ENCODE peak calls at places on chromosome 21, in six cellular contexts. U, S, Z, J, O and Y are unnamed samples.

GRCh38 chr21:45289655-45290515 is 2.2 kb upstream of the POFUT2 start:
- DNase-seq in S (peak; percentile 3), U (no peak), J (peak; percentile 42), O (peak; percentile 39), Z (peak; percentile 54), Y (no peak)

GRCh38 chr21:46605759-46606426 is 1.0 kb upstream of the S100B start:
- DNase-seq in Z (no peak), O (no peak), J (no peak), S (peak; percentile 23), U (peak; percentile 76), Y (peak; percentile 44)

GRCh38 chr21:43916691-43917514 is 51.9 kb downstream of the AGPAT3 start:
- DNase-seq in Z (peak; percentile 6), J (no peak), O (peak; percentile 35), U (peak; percentile 64), S (no peak), Y (peak; percentile 57)

GRCh38 chr21:34367320-34367935 is 3.6 kb downstream of the KCNE2 start:
- DNase-seq in J (peak; percentile 74), Z (no peak), U (no peak), S (no peak), O (peak; percentile 74), Y (peak; percentile 25)

GRCh38 chr21:17491716-17492414 is 21.0 kb upstream of the CXADR start:
- DNase-seq in O (peak; percentile 98), Z (no peak), J (peak; percentile 56), S (peak; percentile 13), U (no peak), Y (no peak)

GRCh38 chr21:46345861-46346260 is 21.9 kb downstream of the PCNT start:
- DNase-seq in O (no peak), S (no peak), U (no peak), Z (no peak), J (no peak), Y (no peak)

GRCh38 chr21:45041351-45041805 is 33.0 kb upstream of the ADARB1 start:
- DNase-seq in J (no peak), Z (peak; percentile 97), S (no peak), U (peak; percentile 76), O (peak; percentile 88), Y (no peak)

GRCh38 chr21:18117116-18117515 is 127.5 kb upstream of the CHODL start:
- DNase-seq in Z (no peak), S (no peak), O (no peak), J (no peak), U (no peak), Y (no peak)

GRCh38 chr21:43697758-43698643 is 20.9 kb upstream of the PDXK start:
- DNase-seq in O (peak; percentile 27), J (no peak), U (no peak), Z (no peak), S (no peak), Y (no peak)

GRCh38 chr21:38569733-38570132 is 71.5 kb upstream of the ERG start:
- DNase-seq in Z (no peak), J (no peak), O (no peak), U (no peak), S (no peak), Y (no peak)

GRCh38 chr21:34704119-34704518 is 35.3 kb downstream of the CLIC6 start:
- DNase-seq in S (no peak), O (peak; percentile 59), U (no peak), J (no peak), Z (no peak), Y (no peak)

DNA sequence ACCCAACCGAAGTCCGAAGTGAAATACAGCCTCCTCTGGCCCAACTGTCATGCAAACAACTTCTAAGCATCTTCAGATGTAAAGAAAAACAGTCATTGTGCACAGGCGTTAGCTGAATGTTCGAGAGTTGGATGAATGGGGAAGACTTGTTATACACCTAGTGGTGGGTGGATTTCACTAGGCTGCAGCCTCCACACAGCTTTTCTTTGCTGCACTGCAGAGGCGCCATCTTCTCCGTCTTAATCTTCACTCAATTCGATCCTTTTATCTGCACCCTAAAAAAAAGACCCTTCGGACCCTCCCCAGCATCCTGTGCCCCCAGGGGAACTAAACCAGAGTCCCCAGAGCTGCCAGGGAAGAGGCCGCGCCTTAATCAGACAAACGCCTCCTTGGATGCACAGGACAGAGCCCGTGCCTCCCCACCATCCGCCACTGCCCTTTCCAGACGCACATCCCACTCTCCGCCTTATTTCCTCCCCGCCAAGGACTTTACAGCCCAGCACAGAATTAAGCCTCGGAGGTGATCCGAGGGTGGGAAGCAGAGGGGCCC is 1.4 kb downstream of the APP start:
- DNase-seq in S (peak; percentile 41), O (peak; percentile 77), Z (peak; percentile 68), J (peak; percentile 69), U (no peak), Y (peak; percentile 22)
- TF ChIP-seq CTCF in S (peak; percentile 46), O (peak; percentile 63), Z (peak; percentile 41), J (peak; percentile 17), U (peak; percentile 21), Y (peak; percentile 35)

DNA sequence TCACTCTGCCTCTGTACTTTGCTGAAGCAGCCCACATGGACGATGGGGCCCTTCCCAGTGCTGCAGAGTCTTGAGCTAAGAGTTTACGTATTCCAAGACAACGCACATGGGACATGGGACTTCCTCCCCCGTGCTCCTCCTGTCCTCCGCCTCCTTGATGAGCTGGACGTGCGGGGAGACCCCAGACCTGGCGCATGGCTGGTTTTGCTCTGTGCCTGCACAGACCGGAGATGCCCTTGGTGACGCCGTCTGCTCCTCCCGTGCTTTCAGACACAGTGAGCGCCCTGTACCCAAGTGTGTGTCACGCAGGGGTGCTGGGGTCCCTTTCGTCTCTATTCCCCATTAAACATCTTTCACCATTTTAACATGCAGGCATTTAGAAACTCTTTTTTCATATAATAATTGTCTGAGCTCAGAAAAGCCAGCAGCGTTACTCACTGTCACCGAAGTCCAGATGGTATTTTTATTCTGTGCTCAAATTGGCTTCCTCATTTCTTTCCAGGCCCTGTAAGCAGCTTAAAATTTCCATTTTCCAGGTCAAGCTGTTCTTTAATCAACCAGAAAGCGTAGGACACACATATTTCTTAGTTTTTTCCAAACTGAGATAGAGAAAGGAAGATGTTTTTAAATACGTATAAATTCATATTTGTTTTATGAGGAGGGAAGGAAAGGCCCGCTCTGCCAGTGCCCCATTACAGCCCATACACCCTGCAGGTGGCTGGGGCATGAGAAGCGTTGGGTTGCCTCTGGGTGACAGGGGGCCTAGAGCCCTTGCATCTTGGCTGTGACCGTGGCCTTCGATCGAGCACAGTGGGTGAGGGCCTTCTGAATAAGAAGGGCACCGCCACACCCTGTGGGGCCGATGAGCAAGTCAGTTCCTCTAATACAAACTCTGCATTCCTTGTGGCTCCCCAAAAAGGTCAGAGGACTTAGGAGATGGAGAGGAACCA is 17.9 kb upstream of the ZBTB21 start:
- DNase-seq in S (no peak), Z (peak; percentile 57), U (no peak), O (no peak), J (no peak), Y (no peak)
- H3K27ac ChIP-seq in S (no peak overlapping the region), Z (no peak overlapping the region), U (peak overlapping the region; percentile 9), O (no peak overlapping the region), J (no peak overlapping the region), Y (no peak overlapping the region)

GRCh38 chr21:35711213-35711612 is 349.1 kb downstream of the SETD4 start:
- DNase-seq in Z (no peak), J (no peak), S (no peak), U (no peak), O (no peak), Y (no peak)

GRCh38 chr21:35703704-35704103 is 356.6 kb downstream of the SETD4 start:
- DNase-seq in O (no peak), S (no peak), U (no peak), Z (no peak), J (no peak), Y (no peak)

GRCh38 chr21:35705237-35705887 is 355.0 kb downstream of the SETD4 start:
- DNase-seq in O (no peak), S (no peak), J (no peak), Z (no peak), U (no peak), Y (no peak)

GRCh38 chr21:35711661-35712060 is 348.7 kb downstream of the SETD4 start:
- DNase-seq in J (no peak), U (no peak), O (no peak), Z (no peak), S (no peak), Y (no peak)

GRCh38 chr21:35705888-35706287 is 354.4 kb downstream of the SETD4 start:
- DNase-seq in U (no peak), Z (no peak), S (no peak), O (no peak), J (no peak), Y (no peak)
- TF ChIP-seq CTCF in U (no peak), Z (no peak), S (no peak), O (no peak), J (no peak), Y (no peak)

GRCh38 chr21:26028183-26028582 is 142.4 kb downstream of the APP start:
- DNase-seq in U (no peak), S (no peak), Z (no peak), J (no peak), O (no peak), Y (no peak)
- H3K27ac ChIP-seq in U (no peak overlapping the region), S (no peak overlapping the region), Z (no peak overlapping the region), J (no peak overlapping the region), O (no peak overlapping the region), Y (no peak overlapping the region)

GRCh38 chr21:41147096-41147978 is 20.6 kb upstream of the BACE2 start:
- DNase-seq in U (no peak), O (no peak), Z (no peak), S (no peak), J (no peak), Y (no peak)
- TF ChIP-seq CTCF in U (no peak), O (no peak), Z (no peak), S (no peak), J (no peak), Y (no peak)